ENCODE peak calls at places on chromosomes 12 and 14, in seven cellular contexts. G is GM23248, D is PC-3, F is PC-9, Z is osteoblast, T is IMR-90, K is neuronal stem cell. V is an unnamed sample.

GRCh38 chr12:123064356-123064755 is 83.9 kb downstream of the ARL6IP4 start:
- DNase-seq in F (no peak), D (no peak), T (no peak), G (no peak), Z (no peak), K (no peak), V (no peak)

GRCh38 chr12:39692258-39692853 is 72.8 kb upstream of the ABCD2 start:
- DNase-seq in T (no peak), K (no peak), F (no peak), Z (no peak), D (peak), G (peak), V (peak)

GRCh38 chr14:100416921-100417451 is 93.8 kb downstream of the SLC25A47 start:
- DNase-seq in D (peak), T (peak), K (no peak), G (peak), Z (peak), F (peak), V (no peak)

GRCh38 chr14:82075566-82075965 is 541.9 kb upstream of the SEL1L start:
- DNase-seq in G (peak), T (no peak), D (peak), Z (no peak), F (no peak), K (peak), V (peak)

GRCh38 chr12:114119316-114119715 is 153.2 kb upstream of the RBM19 start:
- DNase-seq in F (no peak), T (no peak), K (no peak), G (no peak), Z (no peak), D (no peak), V (no peak)

GRCh38 chr12:6735448-6736191 is 11.8 kb downstream of the COPS7A start:
- DNase-seq in G (peak), Z (peak), K (no peak), F (peak), T (peak), D (peak), V (peak)

GRCh38 chr12:117294206-117294605 is 67.2 kb downstream of the NOS1 start:
- DNase-seq in D (no peak), F (no peak), T (no peak), G (no peak), Z (no peak), K (no peak), V (peak)

GRCh38 chr12:128813883-128814282 is 9.9 kb downstream of the SLC15A4 start:
- DNase-seq in G (peak), F (no peak), K (no peak), D (no peak), T (no peak), Z (no peak), V (no peak)

GRCh38 chr14:67420102-67420739 is 8.3 kb upstream of the PLEK2 start:
- DNase-seq in Z (no peak), T (no peak), D (peak), F (no peak), K (no peak), G (no peak), V (peak)

GRCh38 chr12:52018448-52019122 is 11.8 kb downstream of the TAMALIN start:
- DNase-seq in D (no peak), K (no peak), F (no peak), Z (no peak), G (no peak), T (no peak), V (no peak)

GRCh38 chr14:80764496-80764895 is 177.0 kb downstream of the CEP128 start:
- DNase-seq in T (peak), G (no peak), Z (no peak), K (no peak), F (no peak), D (peak), V (no peak)

GRCh38 chr12:54304187-54304810 is 3.5 kb upstream of the NFE2 start:
- DNase-seq in Z (peak), D (peak), F (peak), G (peak), T (no peak), K (no peak), V (peak)

GRCh38 chr14:92945959-92946846 is 23.3 kb downstream of the CHGA start:
- DNase-seq in Z (peak), F (peak), T (peak), K (no peak), D (peak), G (peak), V (no peak)

GRCh38 chr14:104141621-104142091 is 3.3 kb downstream of the KIF26A start:
- DNase-seq in K (no peak), G (no peak), T (no peak), F (no peak), Z (peak), D (no peak), V (no peak)

GRCh38 chr12:115433014-115433634 is 749.1 kb upstream of the TBX3 start:
- DNase-seq in Z (no peak), F (no peak), D (no peak), T (no peak), G (no peak), K (no peak), V (peak)

GRCh38 chr14:89352976-89353817 is 63.8 kb downstream of the FOXN3 start:
- DNase-seq in G (no peak), T (no peak), K (no peak), Z (no peak), F (no peak), D (no peak), V (no peak)

GRCh38 chr12:105368047-105368646 is 37.7 kb downstream of the C12orf75 start:
- DNase-seq in F (no peak), G (no peak), Z (no peak), T (no peak), D (no peak), K (no peak), V (peak)

GRCh38 chr12:57011438-57012424 is 4.6 kb downstream of the TAC3 start:
- DNase-seq in K (no peak), Z (no peak), D (no peak), F (no peak), G (peak), T (no peak), V (no peak)

GRCh38 chr12:129073157-129073915 is 220.1 kb downstream of the GLT1D1 start:
- DNase-seq in G (no peak), D (no peak), F (no peak), T (no peak), Z (no peak), K (no peak), V (no peak)

GRCh38 chr14:80223696-80224465 is 12.6 kb upstream of the DIO2 start:
- DNase-seq in K (no peak), D (no peak), F (no peak), G (peak), Z (no peak), T (no peak), V (no peak)

GRCh38 chr14:104510794-104511611 is 68.6 kb upstream of the C14orf180 start:
- DNase-seq in G (no peak), D (no peak), K (no peak), T (no peak), Z (peak), F (peak), V (no peak)

GRCh38 chr12:58529114-58529665 is 391.1 kb downstream of the LRIG3 start:
- DNase-seq in F (no peak), K (no peak), T (peak), G (peak), Z (no peak), D (peak), V (no peak)

GRCh38 chr12:103800252-103800771 is 40.7 kb downstream of the NT5DC3 start:
- DNase-seq in T (peak), Z (no peak), F (peak), G (peak), K (no peak), D (no peak), V (no peak)

GRCh38 chr12:89882051-89882450 is 173.4 kb upstream of the ATP2B1 start:
- DNase-seq in D (no peak), G (peak), T (peak), F (no peak), Z (peak), K (no peak), V (no peak)

GRCh38 chr14:34301107-34301734 is 160.8 kb downstream of the SPTSSA start:
- DNase-seq in Z (peak), D (peak), T (peak), K (peak), G (peak), F (no peak), V (peak)

GRCh38 chr12:108287227-108287626 is 51.9 kb downstream of the CMKLR1 start:
- DNase-seq in K (no peak), T (no peak), F (no peak), D (no peak), Z (no peak), G (no peak), V (no peak)

GRCh38 chr14:32224731-32225377 is 21.8 kb upstream of the RNU6-8 start:
- DNase-seq in F (no peak), Z (no peak), G (peak), K (no peak), T (peak), D (peak), V (peak)

GRCh38 chr12:59453461-59453860 is 142.4 kb upstream of the SLC16A7 start:
- DNase-seq in K (no peak), T (no peak), G (no peak), Z (no peak), F (no peak), D (no peak), V (no peak)

GRCh38 chr12:106720696-106721095 is 53.8 kb upstream of the RIC8B start:
- DNase-seq in D (no peak), F (no peak), G (no peak), T (no peak), Z (no peak), K (no peak), V (no peak)

GRCh38 chr12:49272790-49273725 is 8.2 kb downstream of the TUBA1C start:
- DNase-seq in K (no peak), T (no peak), G (no peak), F (no peak), D (no peak), Z (no peak), V (no peak)

GRCh38 chr14:69093551-69094421 is 59.1 kb downstream of the DCAF5 start:
- DNase-seq in F (peak), D (peak), T (peak), Z (no peak), G (peak), K (no peak), V (peak)

GRCh38 chr12:104677441-104678089 is 220.8 kb downstream of the CHST11 start:
- DNase-seq in Z (peak), F (peak), T (no peak), G (no peak), D (peak), K (no peak), V (no peak)

GRCh38 chr12:112170376-112170775 is 45.0 kb downstream of the TRAFD1 start:
- DNase-seq in G (peak), K (no peak), Z (peak), T (no peak), F (peak), D (peak), V (peak)

GRCh38 chr12:78470354-78471195 is 394.0 kb upstream of the SYT1 start:
- DNase-seq in F (no peak), D (peak), Z (peak), G (peak), T (peak), K (peak), V (peak)

GRCh38 chr12:69502342-69503081 is 32.3 kb downstream of the FRS2 start:
- DNase-seq in F (no peak), K (no peak), T (no peak), Z (no peak), D (peak), G (peak), V (no peak)

GRCh38 chr12:6821271-6821673 is 349 bp upstream of the GPR162 start:
- DNase-seq in T (peak), F (no peak), G (peak), Z (peak), D (no peak), K (no peak), V (peak)

GRCh38 chr12:81468206-81468605 is 290.9 kb downstream of the PPFIA2 start:
- DNase-seq in T (peak), G (peak), D (peak), Z (peak), K (no peak), F (no peak), V (no peak)

GRCh38 chr14:94771191-94771905 is 1.4 kb upstream of the GSC start:
- DNase-seq in G (no peak), D (no peak), Z (no peak), F (no peak), T (no peak), K (no peak), V (peak)
- H3K4me3 ChIP-seq in G (no peak), D (no peak), Z (no peak), F (no peak), T (no peak), K (no peak), V (peak)

GRCh38 chr14:61894452-61895077 is 132.3 kb downstream of the SNAPC1 start:
- DNase-seq in D (peak), G (peak), T (peak), Z (peak), K (peak), F (peak), V (peak)

GRCh38 chr14:61891810-61892209 is 129.6 kb downstream of the SNAPC1 start:
- DNase-seq in D (peak), Z (no peak), K (no peak), F (no peak), G (peak), T (no peak), V (no peak)

GRCh38 chr14:61889914-61890351 is 127.7 kb downstream of the SNAPC1 start:
- DNase-seq in F (no peak), G (no peak), D (no peak), Z (no peak), K (no peak), T (no peak), V (peak)

GRCh38 chr14:61893371-61893940 is 131.2 kb downstream of the SNAPC1 start:
- DNase-seq in K (no peak), G (no peak), T (no peak), Z (no peak), D (no peak), F (no peak), V (no peak)

GRCh38 chr14:61891251-61891650 is 129.0 kb downstream of the SNAPC1 start:
- DNase-seq in G (peak), K (peak), Z (no peak), F (peak), D (peak), T (peak), V (peak)
- H2AFZ ChIP-seq in G (no peak), K (no peak), Z (no peak), F (no peak), D (no peak), T (no peak), V (no peak)

GRCh38 chr12:1796515-1797010 is 23.8 kb upstream of the LRTM2 start:
- DNase-seq in K (no peak), F (no peak), Z (peak), G (peak), T (no peak), D (no peak), V (peak)
- H3K4me3 ChIP-seq in K (no peak), F (peak), Z (peak), G (peak), T (peak), D (peak), V (peak)

DNA sequence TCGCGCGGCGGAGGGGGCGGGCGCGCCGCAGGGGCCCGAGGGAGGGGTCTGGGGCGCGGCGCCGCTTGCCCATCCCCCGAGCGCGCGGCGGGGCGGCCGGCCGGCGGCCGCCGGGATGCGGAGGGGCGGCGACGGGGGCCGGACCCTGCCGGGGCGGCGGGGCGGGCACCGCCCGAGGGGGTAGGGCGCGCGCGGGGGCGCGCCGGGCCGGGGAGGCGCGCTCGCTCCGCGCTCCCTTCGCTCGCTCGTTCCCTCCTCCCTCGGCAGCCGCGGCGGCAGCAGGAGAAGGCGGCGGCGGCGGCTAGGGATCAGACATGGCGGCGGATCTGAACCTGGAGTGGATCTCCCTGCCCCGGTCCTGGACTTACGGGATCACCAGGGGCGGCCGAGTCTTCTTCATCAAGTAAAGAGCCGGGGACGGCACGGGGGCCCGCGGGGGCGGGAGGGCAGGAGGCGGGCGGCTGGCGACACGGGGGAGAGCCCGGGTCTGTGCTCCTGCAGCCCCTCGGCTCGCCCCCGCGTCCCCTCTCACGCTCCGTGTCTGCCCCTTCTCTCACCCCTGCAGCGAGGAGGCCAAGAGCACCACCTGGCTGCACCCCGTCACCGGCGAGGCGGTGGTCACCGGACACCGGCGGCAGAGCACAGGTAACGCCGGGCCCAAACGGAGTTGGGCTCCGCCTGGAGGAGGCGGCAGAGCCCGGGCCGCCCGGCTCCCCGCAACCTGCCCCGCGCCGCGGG is at the start of gene PLEKHA5:
- DNase-seq in Z (peak), D (peak), F (peak), T (peak), K (peak), G (peak), V (peak)
- H2AFZ ChIP-seq in Z (peak), D (peak), F (peak), T (peak), K (peak), G (peak), V (no peak)

GRCh38 chr12:120844297-120844696 is 59.9 kb downstream of the SPPL3 start:
- DNase-seq in Z (peak), G (no peak), F (no peak), K (no peak), D (no peak), T (no peak), V (no peak)

GRCh38 chr12:120845696-120846095 is 58.5 kb downstream of the SPPL3 start:
- DNase-seq in D (no peak), G (no peak), F (no peak), Z (no peak), K (no peak), T (no peak), V (no peak)

GRCh38 chr12:120846721-120847120 is 57.4 kb downstream of the SPPL3 start:
- DNase-seq in T (peak), K (no peak), D (peak), Z (no peak), F (no peak), G (peak), V (no peak)

GRCh38 chr12:120843472-120843871 is 60.7 kb downstream of the SPPL3 start:
- DNase-seq in Z (no peak), F (no peak), K (no peak), D (no peak), T (no peak), G (no peak), V (no peak)

GRCh38 chr12:120844768-120845449 is 59.2 kb downstream of the SPPL3 start:
- DNase-seq in Z (no peak), F (no peak), K (no peak), D (no peak), T (no peak), G (no peak), V (no peak)
- H3K4me3 ChIP-seq in Z (no peak), F (no peak), K (no peak), D (no peak), T (no peak), G (no peak), V (no peak)

DNA sequence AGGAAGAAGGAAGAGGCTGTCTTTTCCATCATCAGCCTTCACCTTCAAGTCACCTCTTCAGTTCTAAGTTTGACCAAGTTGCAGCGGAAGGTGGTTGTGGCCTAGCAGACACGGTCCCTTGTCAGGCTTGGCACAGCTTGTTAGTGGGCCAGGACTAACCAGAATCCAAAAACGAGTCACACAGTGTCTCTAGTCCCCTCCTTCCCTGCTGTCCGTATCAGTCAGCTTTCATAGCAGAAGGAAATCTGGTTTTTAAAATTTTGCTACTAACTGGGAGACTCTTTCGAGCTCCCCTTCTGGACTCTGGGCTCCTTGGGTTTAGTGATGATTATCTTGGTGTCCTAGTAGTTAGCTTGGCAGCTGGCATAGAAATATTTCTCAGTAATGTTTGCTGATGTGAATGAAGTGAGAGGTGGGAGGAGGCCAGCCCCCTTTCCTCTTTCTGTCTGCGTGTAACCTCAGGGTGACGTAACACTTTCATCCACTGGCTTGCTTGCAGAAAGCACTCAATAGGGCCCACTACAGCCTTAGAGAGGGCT is 3.8 kb downstream of the ETV6 start:
- DNase-seq in T (peak), F (no peak), K (no peak), Z (no peak), G (peak), D (no peak), V (no peak)
- H2AFZ ChIP-seq in T (peak), F (no peak), K (no peak), Z (no peak), G (peak), D (no peak), V (no peak)

DNA sequence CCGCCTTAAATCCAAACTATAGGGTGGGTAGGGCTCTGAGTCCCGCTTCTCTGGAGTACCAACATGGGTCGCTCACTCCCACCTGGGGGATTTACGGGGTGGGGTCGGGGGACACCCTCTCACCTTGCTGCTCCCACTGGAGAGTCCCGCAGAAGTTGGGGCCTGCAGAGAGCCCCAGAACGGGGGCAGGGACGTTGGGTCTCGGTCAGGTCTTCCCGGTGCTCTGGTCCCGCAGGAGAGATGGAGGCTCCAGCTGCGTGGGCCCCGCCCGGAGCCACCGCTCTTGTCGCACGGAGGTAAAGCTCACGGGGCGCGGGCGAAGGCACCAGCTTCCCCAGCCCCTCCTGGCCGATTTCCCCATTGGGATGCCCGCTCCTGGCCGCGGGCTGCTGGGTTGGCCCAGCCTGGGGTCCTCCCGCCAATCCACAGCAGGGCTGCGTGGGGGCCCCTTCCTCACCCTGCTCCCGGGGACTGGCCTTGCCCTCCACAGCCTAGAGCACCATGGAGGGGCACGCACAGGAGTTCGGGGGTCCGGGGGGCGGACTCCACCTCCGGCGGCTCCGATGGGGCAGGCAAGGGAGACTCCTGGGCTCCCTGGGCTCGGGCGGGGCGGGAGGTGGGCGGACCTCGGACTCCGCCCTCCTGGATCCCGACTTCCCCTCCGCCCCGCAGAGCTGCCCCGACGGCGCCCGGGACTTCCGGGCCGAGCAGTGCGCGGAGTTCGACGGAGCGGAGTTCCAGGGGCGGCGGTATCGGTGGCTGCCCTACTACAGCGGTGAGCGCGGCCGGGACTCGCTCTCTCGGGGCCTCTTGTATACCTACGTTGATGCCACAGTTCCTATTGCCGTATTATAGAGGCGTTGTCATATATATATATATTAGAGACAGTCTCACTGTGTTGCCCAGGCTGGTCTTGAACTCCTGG is 8.4 kb downstream of the PAPLN start:
- DNase-seq in G (no peak), T (no peak), Z (peak), F (no peak), K (no peak), D (no peak), V (peak)
- H3K4me3 ChIP-seq in G (no peak), T (peak), Z (peak), F (no peak), K (no peak), D (no peak), V (peak)

GRCh38 chr12:22287776-22288621 is 46.5 kb downstream of the ST8SIA1 start:
- DNase-seq in Z (peak), K (no peak), T (peak), G (peak), D (no peak), F (no peak), V (peak)
- H2AFZ ChIP-seq in Z (no peak), K (peak), T (peak), G (peak), D (no peak), F (no peak), V (peak)

V was measured in GM23338.